ENCODE peak calls at places on chromosomes 12 and 14, in four cellular contexts. One of them, this sample, is unnamed.

GRCh38 chr12:92701441-92701840 is 1.3 kb upstream of the PLEKHG7 start:
- DNase-seq in K562: no peak
- DNase-seq in GM12878: no peak
- DNase-seq in HepG2: no peak
- DNase-seq in this sample: no peak

GRCh38 chr12:34400986-34401658 is 378.8 kb downstream of the ALG10 start:
- DNase-seq in HepG2: no peak
- DNase-seq in GM12878: no peak
- DNase-seq in K562: peak; percentile 1
- DNase-seq in this sample: peak; percentile 0

GRCh38 chr14:102392506-102392905 is 29.8 kb downstream of the TECPR2 start:
- DNase-seq in K562: no peak
- DNase-seq in HepG2: no peak
- DNase-seq in GM12878: no peak
- DNase-seq in this sample: no peak

GRCh38 chr12:104454997-104455396 is 1.8 kb upstream of the CHST11 start:
- DNase-seq in GM12878: no peak
- DNase-seq in HepG2: no peak
- DNase-seq in K562: no peak
- DNase-seq in this sample: no peak

GRCh38 chr14:53946404-53947400 is 9.9 kb downstream of the BMP4 start:
- DNase-seq in GM12878: no peak
- DNase-seq in HepG2: no peak
- DNase-seq in K562: no peak
- DNase-seq in this sample: no peak

GRCh38 chr14:72607386-72608125 is 286.3 kb downstream of the DPF3 start:
- DNase-seq in HepG2: no peak
- DNase-seq in K562: no peak
- DNase-seq in GM12878: no peak
- DNase-seq in this sample: no peak

GRCh38 chr12:116535241-116535640 is 23.9 kb upstream of the MAP1LC3B2 start:
- DNase-seq in K562: no peak
- DNase-seq in HepG2: no peak
- DNase-seq in GM12878: no peak
- DNase-seq in this sample: no peak

GRCh38 chr12:45268672-45269406 is 52.9 kb downstream of the ANO6 start:
- DNase-seq in K562: no peak
- DNase-seq in HepG2: peak; percentile 31
- DNase-seq in GM12878: no peak
- DNase-seq in this sample: peak; percentile 55

GRCh38 chr12:109592195-109592904 is 18.8 kb downstream of the MVK start:
- DNase-seq in K562: no peak
- DNase-seq in GM12878: no peak
- DNase-seq in HepG2: no peak
- DNase-seq in this sample: no peak

GRCh38 chr12:70842136-70842535 is 78.4 kb downstream of the PTPRR start:
- DNase-seq in GM12878: no peak
- DNase-seq in K562: no peak
- DNase-seq in HepG2: no peak
- DNase-seq in this sample: no peak

GRCh38 chr14:75138492-75138891 is 11.6 kb upstream of the NEK9 start:
- DNase-seq in GM12878: no peak
- DNase-seq in K562: no peak
- DNase-seq in HepG2: no peak
- DNase-seq in this sample: no peak

GRCh38 chr12:122073815-122074214 is 4.7 kb upstream of the MLXIP start:
- DNase-seq in GM12878: no peak
- DNase-seq in HepG2: no peak
- DNase-seq in K562: no peak
- DNase-seq in this sample: no peak

GRCh38 chr12:122182887-122183587 is at the start of gene LRRC43:
- DNase-seq in HepG2: no peak
- DNase-seq in GM12878: no peak
- DNase-seq in K562: no peak
- DNase-seq in this sample: no peak

GRCh38 chr14:89185919-89186849 is 230.8 kb downstream of the FOXN3 start:
- DNase-seq in HepG2: no peak
- DNase-seq in K562: no peak
- DNase-seq in GM12878: no peak
- DNase-seq in this sample: no peak

GRCh38 chr14:24081739-24082204 is 10.4 kb downstream of the CPNE6 start:
- DNase-seq in GM12878: no peak
- DNase-seq in HepG2: no peak
- DNase-seq in K562: no peak
- DNase-seq in this sample: no peak

GRCh38 chr14:104395941-104396681 is 183.5 kb upstream of the C14orf180 start:
- DNase-seq in K562: no peak
- DNase-seq in HepG2: no peak
- DNase-seq in GM12878: no peak
- DNase-seq in this sample: no peak

GRCh38 chr12:62834406-62834805 is 100.5 kb downstream of the PPM1H start:
- DNase-seq in GM12878: no peak
- DNase-seq in K562: no peak
- DNase-seq in HepG2: no peak
- DNase-seq in this sample: no peak

GRCh38 chr12:109734219-109735000 is 20.8 kb downstream of the FAM222A start:
- DNase-seq in HepG2: no peak
- DNase-seq in GM12878: no peak
- DNase-seq in K562: no peak
- DNase-seq in this sample: no peak

DNA sequence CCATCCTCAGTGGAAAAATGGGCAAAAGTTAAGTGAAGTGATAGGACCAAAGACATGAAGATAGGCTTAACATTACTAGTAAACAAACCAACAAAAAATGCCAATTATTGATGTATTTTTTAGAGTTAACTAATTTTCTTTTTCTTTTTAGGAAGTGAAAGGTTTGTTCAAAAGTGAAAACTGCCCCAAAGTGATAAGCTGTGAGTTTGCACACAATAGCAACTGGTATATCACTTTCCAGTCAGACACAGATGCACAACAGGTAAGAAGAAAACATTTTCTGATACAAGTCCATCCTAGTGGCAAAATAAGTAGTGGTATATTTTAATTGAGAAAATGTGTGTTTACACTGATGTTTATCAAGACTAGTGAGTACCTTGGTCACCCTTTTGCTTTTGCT is 39.6 kb downstream of the LARP4 start:
- DNase-seq in GM12878: no peak
- DNase-seq in K562: no peak
- DNase-seq in HepG2: no peak
- DNase-seq in this sample: no peak
- TF ChIP-seq FOXM1 in GM12878: no peak
- TF ChIP-seq FOXM1 in K562: no peak
- TF ChIP-seq FOXM1 in HepG2: no peak
- TF ChIP-seq FOXM1 in this sample: no peak

DNA sequence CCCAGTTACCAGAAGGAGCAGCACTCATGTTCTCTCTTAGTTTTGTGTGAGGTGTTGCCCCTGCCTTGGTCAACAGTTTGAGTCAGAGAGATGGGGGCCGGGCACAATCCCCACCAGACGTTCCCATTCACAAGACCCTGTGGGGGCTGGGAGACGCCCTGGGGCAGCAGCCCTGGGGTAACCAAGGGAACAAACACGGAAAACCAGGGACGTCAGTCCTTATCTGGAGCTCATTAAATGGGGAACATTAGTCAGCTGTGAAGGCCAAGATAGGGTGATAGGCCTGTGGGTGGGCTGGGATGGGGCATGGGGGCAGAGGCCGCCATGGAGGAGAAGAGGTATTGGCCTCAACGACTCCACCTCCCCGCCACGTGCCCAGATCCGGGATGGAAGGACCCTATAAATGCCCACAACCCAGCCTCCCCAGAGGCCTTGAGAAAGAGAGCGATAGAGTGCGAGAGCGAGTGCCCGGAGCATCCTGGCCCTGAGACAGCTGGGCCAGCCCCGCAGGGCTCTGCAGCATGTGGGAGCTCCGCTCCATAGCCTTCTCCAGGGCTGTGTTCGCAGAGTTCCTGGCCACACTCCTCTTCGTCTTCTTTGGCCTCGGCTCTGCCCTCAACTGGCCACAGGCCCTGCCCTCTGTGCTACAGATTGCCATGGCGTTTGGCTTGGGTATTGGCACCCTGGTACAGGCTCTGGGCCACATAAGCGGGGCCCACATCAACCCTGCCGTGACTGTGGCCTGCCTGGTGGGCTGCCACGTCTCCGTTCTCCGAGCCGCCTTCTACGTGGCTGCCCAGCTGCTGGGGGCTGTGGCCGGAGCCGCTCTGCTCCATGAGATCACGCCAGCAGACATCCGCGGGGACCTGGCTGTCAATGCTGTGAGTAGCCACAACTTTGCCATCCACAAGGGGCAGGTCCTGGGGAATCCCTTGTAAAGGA is at the start of gene AQP2:
- DNase-seq in GM12878: no peak
- DNase-seq in HepG2: no peak
- DNase-seq in K562: no peak
- DNase-seq in this sample: no peak
- TF ChIP-seq FOXK2 in GM12878: no peak
- TF ChIP-seq FOXK2 in HepG2: no peak
- TF ChIP-seq FOXK2 in K562: no peak
- TF ChIP-seq FOXK2 in this sample: no peak

GRCh38 chr14:69842671-69843407 is 36.4 kb upstream of the SMOC1 start:
- DNase-seq in GM12878: no peak
- DNase-seq in K562: no peak
- DNase-seq in HepG2: no peak
- DNase-seq in this sample: no peak
- TF ChIP-seq FOXM1 in GM12878: no peak
- TF ChIP-seq FOXM1 in K562: no peak
- TF ChIP-seq FOXM1 in HepG2: no peak
- TF ChIP-seq FOXM1 in this sample: no peak

DNA sequence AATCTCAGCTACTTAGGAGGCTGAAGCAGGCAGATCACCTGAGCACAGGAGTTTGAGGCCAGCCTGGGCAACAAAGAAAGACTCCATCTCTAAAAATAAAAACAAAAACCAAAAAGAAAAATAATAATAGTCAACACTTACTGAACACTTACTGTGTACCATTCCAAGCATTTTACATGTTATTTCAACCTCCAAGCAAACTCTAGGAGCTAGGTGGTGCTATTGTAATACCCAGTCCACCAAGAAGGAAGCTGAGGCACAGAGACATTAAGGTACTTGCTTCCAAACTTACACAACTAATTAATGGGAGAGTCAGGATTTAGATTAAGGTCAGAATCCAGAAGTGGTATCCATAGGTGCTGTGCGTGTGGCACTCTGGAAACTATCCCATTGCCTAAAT is 13.7 kb upstream of the OR6J1 start:
- DNase-seq in GM12878: no peak
- DNase-seq in HepG2: peak; percentile 59
- DNase-seq in K562: no peak
- DNase-seq in this sample: no peak
- TF ChIP-seq FOXK2 in GM12878: no peak
- TF ChIP-seq FOXK2 in HepG2: no peak
- TF ChIP-seq FOXK2 in K562: no peak
- TF ChIP-seq FOXK2 in this sample: no peak

This sample was measured in HEK293T.